ENCODE peak calls at places on chromosomes 11 and 22, in six cellular contexts. Z is H54, R is esophagus squamous epithelium, X is testis, K is tibial nerve, G is stomach. E is an unnamed sample.

GRCh38 chr11:72631806-72632731 is 42.2 kb downstream of the PDE2A start:
- DNase-seq in G (no peak), X (no peak), K (no peak), R (no peak), Z (peak), E (no peak)

GRCh38 chr11:74462009-74462408 is 5.3 kb downstream of the KCNE3 start:
- DNase-seq in G (peak), Z (no peak), R (no peak), K (peak), X (peak), E (peak)

GRCh38 chr11:102763440-102763839 is 17.0 kb downstream of the MMP10 start:
- DNase-seq in Z (no peak), K (no peak), G (no peak), R (no peak), X (no peak), E (no peak)

GRCh38 chr11:47257518-47258316 is at the start of gene NR1H3:
- DNase-seq in Z (peak), X (peak), R (peak), G (peak), K (peak), E (peak)

GRCh38 chr22:36457688-36458450 is 23.6 kb downstream of the TXN2 start:
- DNase-seq in K (no peak), R (no peak), Z (no peak), G (no peak), X (no peak), E (no peak)

GRCh38 chr11:110935018-110935640 is 222.9 kb upstream of the ARHGAP20 start:
- DNase-seq in Z (no peak), K (no peak), R (no peak), X (no peak), G (no peak), E (no peak)

GRCh38 chr22:43451651-43452050 is 39.8 kb downstream of the MPPED1 start:
- DNase-seq in R (no peak), K (no peak), Z (no peak), G (no peak), X (no peak), E (no peak)

GRCh38 chr11:35031869-35032268 is 107.1 kb upstream of the CD44 start:
- DNase-seq in X (no peak), K (no peak), G (no peak), R (no peak), Z (no peak), E (no peak)

GRCh38 chr11:2928605-2929510 is at the start of gene PHLDA2:
- DNase-seq in X (peak), Z (peak), K (no peak), R (no peak), G (peak), E (peak)

GRCh38 chr11:44286268-44286880 is 23.6 kb downstream of the ALX4 start:
- DNase-seq in Z (peak), X (peak), G (peak), R (no peak), K (peak), E (peak)

GRCh38 chr22:49925525-49926128 is 7.2 kb downstream of the CRELD2 start:
- DNase-seq in G (no peak), K (no peak), X (no peak), R (no peak), Z (no peak), E (peak)

DNA sequence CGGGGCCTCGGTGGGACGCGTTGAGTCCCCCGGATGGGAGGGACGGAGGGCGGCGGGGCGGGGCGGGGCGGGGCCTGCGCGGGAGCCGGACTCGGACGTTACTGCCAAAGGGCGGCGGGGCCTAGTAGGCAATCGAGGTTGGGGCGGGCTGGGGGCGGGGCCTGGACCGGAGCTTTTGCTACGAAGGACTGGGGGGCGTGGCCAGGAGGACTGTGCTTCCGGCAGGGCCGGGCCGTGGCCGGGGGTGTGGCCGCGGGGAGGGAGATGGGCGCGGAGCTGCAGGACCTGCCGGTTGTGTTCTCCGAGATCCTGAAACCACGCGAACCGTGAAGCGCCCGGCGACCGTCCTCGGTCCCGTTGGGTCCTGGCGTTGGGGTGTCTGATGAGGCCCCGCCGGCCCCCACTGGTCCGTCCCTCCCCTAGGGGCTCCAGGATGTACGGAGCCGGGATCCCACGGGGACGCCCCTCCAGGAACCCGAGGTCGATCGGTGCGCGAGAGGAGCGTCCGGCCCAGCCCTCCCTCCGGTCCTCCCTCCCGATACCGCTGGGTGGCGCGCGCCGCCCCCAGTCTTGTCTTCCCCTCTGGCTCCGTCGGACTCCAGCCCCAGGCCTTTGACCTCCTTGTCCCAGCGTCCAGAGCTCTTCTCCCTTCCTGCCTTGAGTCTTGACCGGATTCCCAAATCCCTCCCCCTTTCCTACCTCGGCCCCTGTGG is 649 bp upstream of the NUDT8 start:
- DNase-seq in R (peak), K (peak), G (peak), X (peak), Z (peak), E (peak)
- TF ChIP-seq POLR2A in R (peak), K (peak), G (no peak), X (peak), Z (peak), E (peak)

DNA sequence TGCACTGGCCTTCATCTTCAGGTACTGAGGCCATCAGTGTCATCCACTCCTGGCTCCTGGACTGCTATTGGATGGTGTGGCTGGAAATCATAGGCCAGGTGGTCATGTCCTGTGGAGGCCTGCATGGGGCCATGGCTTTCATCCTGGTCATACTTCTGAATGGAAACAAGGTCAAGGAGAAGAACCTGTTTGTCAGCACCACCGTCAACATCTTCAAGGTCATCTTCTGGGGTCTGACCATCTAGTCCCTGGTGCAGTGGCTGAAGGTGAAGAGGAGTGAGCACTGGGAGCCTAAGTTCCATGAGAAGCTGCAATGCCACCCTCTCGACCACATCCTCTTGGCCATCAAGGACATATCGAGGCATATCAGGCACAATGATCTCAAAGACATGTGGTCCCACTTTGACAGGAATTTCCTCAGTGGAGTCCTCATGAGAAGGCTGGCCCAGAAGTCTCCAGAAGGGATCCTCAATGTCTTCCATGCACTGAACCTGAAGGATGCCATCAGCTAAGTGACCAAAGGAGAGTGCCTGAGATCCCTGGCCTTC is 120.0 kb upstream of the SERPIND1 start:
- DNase-seq in K (no peak), X (peak), Z (no peak), R (no peak), G (no peak), E (no peak)
- TF ChIP-seq POLR2A in K (no peak), X (no peak), Z (no peak), R (no peak), G (no peak), E (no peak)

GRCh38 chr11:6604081-6604626 is 580 bp downstream of the ILK start:
- DNase-seq in X (peak), G (peak), Z (peak), R (no peak), K (peak), E (peak)
- TF ChIP-seq POLR2A in X (no peak), G (no peak), Z (no peak), R (no peak), K (no peak), E (no peak)

GRCh38 chr22:40749829-40750228 is 69.3 kb downstream of the SLC25A17 start:
- DNase-seq in G (no peak), R (no peak), Z (no peak), K (no peak), X (no peak), E (no peak)
- TF ChIP-seq POLR2A in G (no peak), R (no peak), Z (no peak), K (no peak), X (no peak), E (no peak)

GRCh38 chr11:75582935-75583709 is 21.1 kb downstream of the SERPINH1 start:
- DNase-seq in G (peak), Z (peak), R (no peak), X (peak), K (peak), E (peak)
- TF ChIP-seq POLR2A in G (no peak), Z (peak), R (peak), X (peak), K (peak), E (no peak)

GRCh38 chr22:27724706-27725105 is 76.8 kb downstream of the MN1 start:
- DNase-seq in X (no peak), K (no peak), R (no peak), Z (no peak), G (no peak), E (no peak)

GRCh38 chr22:27726344-27726725 is 75.2 kb downstream of the MN1 start:
- DNase-seq in G (no peak), Z (no peak), R (no peak), X (no peak), K (no peak), E (no peak)

GRCh38 chr22:27727673-27728451 is 73.7 kb downstream of the MN1 start:
- DNase-seq in X (no peak), Z (no peak), R (no peak), G (no peak), K (no peak), E (no peak)

GRCh38 chr22:27724181-27724580 is 77.4 kb downstream of the MN1 start:
- DNase-seq in K (no peak), X (no peak), R (no peak), Z (no peak), G (no peak), E (no peak)

GRCh38 chr22:27726726-27727449 is 74.7 kb downstream of the MN1 start:
- DNase-seq in G (peak), Z (peak), K (no peak), R (peak), X (peak), E (no peak)
- TF ChIP-seq POLR2A in G (no peak), Z (no peak), K (no peak), R (no peak), X (no peak), E (no peak)

GRCh38 chr22:31621507-31622160 is 40.4 kb downstream of the PISD start:
- DNase-seq in K (no peak), R (no peak), Z (no peak), G (no peak), X (no peak), E (peak)

GRCh38 chr22:31618057-31618456 is 44.0 kb downstream of the PISD start:
- DNase-seq in X (no peak), Z (no peak), G (no peak), R (no peak), K (no peak), E (peak)

GRCh38 chr22:31620756-31621480 is 41.1 kb downstream of the PISD start:
- DNase-seq in X (no peak), K (no peak), G (no peak), R (no peak), Z (no peak), E (no peak)

GRCh38 chr22:31618471-31619176 is 43.4 kb downstream of the PISD start:
- DNase-seq in R (no peak), G (no peak), Z (no peak), K (no peak), X (no peak), E (no peak)

GRCh38 chr22:31619611-31620300 is 42.3 kb downstream of the PISD start:
- DNase-seq in Z (no peak), K (no peak), G (no peak), R (no peak), X (no peak), E (no peak)
- TF ChIP-seq POLR2A in Z (no peak), K (no peak), G (no peak), R (no peak), X (no peak), E (no peak)